ENCODE peak calls at places on chromosomes 7 and 10, in four cellular contexts. T is HepG2, F is GM12878, X is K562. Q is an unnamed sample.

GRCh38 chr10:74039561-74040145 is 41.7 kb downstream of the VCL start:
- DNase-seq in T (no peak), F (no peak), X (peak), Q (peak)

GRCh38 chr7:43204081-43204480 is 91.6 kb downstream of the HECW1 start:
- DNase-seq in T (no peak), F (no peak), X (no peak), Q (peak)

GRCh38 chr10:47259521-47259920 is 40.5 kb upstream of the GDF10 start:
- DNase-seq in T (no peak), F (no peak), X (no peak), Q (no peak)

GRCh38 chr10:102322914-102323313 is 72.6 kb upstream of the NFKB2 start:
- DNase-seq in T (no peak), F (no peak), X (no peak), Q (no peak)

GRCh38 chr10:5628366-5628765 is 38.0 kb downstream of the ASB13 start:
- DNase-seq in T (no peak), F (no peak), X (no peak), Q (peak)

GRCh38 chr10:24465899-24466615 is 257.1 kb downstream of the KIAA1217 start:
- DNase-seq in T (peak), F (peak), X (peak), Q (peak)

GRCh38 chr7:138243430-138243829 is 167.2 kb downstream of the AKR1D1 start:
- DNase-seq in T (peak), F (no peak), X (peak), Q (no peak)

GRCh38 chr10:8844141-8844540 is 789.7 kb downstream of the GATA3 start:
- DNase-seq in T (no peak), F (no peak), X (no peak), Q (no peak)

GRCh38 chr7:159105845-159106614 is 38.6 kb downstream of the VIPR2 start:
- DNase-seq in T (no peak), F (no peak), X (no peak), Q (no peak)

GRCh38 chr7:10070899-10071298 is 902.8 kb upstream of the PHF14 start:
- DNase-seq in T (no peak), F (no peak), X (no peak), Q (no peak)

GRCh38 chr7:39651262-39651661 is 27.9 kb downstream of the RALA start:
- DNase-seq in T (no peak), F (no peak), X (no peak), Q (peak)

GRCh38 chr10:124952123-124952522 is 10.2 kb downstream of the ZRANB1 start:
- DNase-seq in T (no peak), F (no peak), X (no peak), Q (no peak)

GRCh38 chr7:28957064-28957821 is 887 bp downstream of the TRIL start:
- DNase-seq in T (no peak), F (no peak), X (no peak), Q (no peak)

GRCh38 chr7:149011491-149011890 is 16.8 kb downstream of the PDIA4 start:
- DNase-seq in T (no peak), F (no peak), X (no peak), Q (no peak)

GRCh38 chr7:149604521-149604920 is 106.9 kb upstream of the ZNF746 start:
- DNase-seq in T (no peak), F (no peak), X (no peak), Q (peak)

GRCh38 chr10:53063805-53064204 is 291.2 kb upstream of the MBL2 start:
- DNase-seq in T (no peak), F (no peak), X (no peak), Q (no peak)

GRCh38 chr10:119687192-119688032 is 36.2 kb downstream of the BAG3 start:
- DNase-seq in T (peak), F (no peak), X (no peak), Q (no peak)

GRCh38 chr7:26399309-26399610 is 107.6 kb downstream of the SNX10 start:
- DNase-seq in T (no peak), F (no peak), X (peak), Q (peak)

GRCh38 chr7:145009866-145010265 is 174.0 kb upstream of the TPK1 start:
- DNase-seq in T (no peak), F (no peak), X (no peak), Q (no peak)
- TF ChIP-seq MXI1 in T (no peak), F (no peak), X (no peak), Q (no peak)

GRCh38 chr10:18665815-18666558 is 6.8 kb downstream of the ARL5B start:
- DNase-seq in T (peak), F (no peak), X (no peak), Q (peak)
- TF ChIP-seq MXI1 in T (no peak), F (no peak), X (no peak), Q (no peak)

GRCh38 chr7:141788296-141788695 is 1.7 kb upstream of the TAS2R5 start:
- DNase-seq in T (no peak), F (no peak), X (no peak), Q (no peak)

GRCh38 chr7:141789917-141790316 is at the start of gene TAS2R5:
- DNase-seq in T (no peak), F (no peak), X (no peak), Q (no peak)

DNA sequence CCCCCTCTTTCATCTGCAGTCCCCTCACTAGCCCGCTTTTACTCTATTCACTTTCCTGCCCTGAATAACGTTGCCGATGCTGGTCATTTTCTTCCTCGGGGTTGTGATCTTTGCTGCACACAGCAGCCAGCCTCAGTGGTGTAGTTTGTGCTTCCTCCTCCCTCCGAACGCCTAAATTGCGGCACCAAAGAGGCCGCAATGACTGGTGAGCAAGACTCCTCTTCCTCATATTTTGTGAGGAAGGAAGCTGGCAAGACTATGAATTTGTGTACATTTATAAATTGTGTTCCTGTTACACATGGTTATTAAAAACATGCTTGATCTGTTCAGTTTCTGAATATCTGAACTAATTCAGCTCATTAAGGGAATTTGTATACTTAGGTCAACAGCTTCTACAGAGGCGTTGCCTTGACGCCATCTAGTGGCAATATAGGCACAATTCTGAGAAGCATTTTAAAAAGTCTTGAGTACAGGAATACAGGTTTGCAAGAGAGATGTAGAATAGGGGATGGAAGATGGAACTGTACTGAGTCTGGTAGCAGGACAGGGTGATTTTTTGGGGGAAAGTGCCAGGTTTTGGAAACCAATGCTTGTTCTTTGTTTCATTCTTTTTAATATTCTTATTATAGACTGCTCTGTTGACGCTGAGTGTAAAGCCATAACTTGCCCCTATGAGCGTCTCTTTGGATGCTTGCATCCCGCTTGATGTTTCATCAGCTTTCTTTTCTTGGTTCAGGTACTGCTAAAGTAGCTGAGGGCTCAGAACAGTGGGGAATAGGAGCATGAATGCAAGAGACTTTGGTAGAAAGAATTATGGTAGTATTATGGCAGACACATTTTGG is 4.1 kb upstream of the TAS2R5 start:
- DNase-seq in T (peak), F (peak), X (peak), Q (peak)
- TF ChIP-seq MXI1 in T (no peak), F (no peak), X (no peak), Q (no peak)

DNA sequence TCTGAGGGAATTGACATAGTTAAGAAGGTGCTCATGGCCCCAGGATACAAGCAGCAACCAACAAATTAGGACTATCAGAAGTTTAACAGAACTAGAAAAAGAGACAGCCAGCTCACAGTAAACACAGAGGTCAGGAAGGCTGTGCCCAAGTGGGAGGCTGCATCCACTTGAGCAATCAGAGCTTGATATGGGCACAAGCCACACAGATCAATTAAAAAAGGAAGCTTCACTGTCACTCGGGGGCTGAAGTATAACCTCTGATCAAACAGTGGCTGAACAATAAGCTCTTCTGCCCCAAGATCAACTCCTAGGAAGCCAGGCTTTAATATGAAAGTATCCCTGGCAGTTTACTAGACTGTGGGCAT is 40.0 kb downstream of the ZNF438 start:
- DNase-seq in T (no peak), F (no peak), X (no peak), Q (no peak)
- TF ChIP-seq MXI1 in T (no peak), F (no peak), X (no peak), Q (no peak)

GRCh38 chr10:62692085-62692484 is 112.4 kb upstream of the ADO start:
- DNase-seq in T (no peak), F (no peak), X (no peak), Q (no peak)

GRCh38 chr10:62691331-62691730 is 113.2 kb upstream of the ADO start:
- DNase-seq in T (no peak), F (no peak), X (no peak), Q (no peak)

GRCh38 chr10:62689712-62690111 is 114.8 kb upstream of the ADO start:
- DNase-seq in T (no peak), F (no peak), X (no peak), Q (no peak)

GRCh38 chr10:62688971-62689700 is 115.4 kb upstream of the ADO start:
- DNase-seq in T (no peak), F (no peak), X (no peak), Q (no peak)

DNA sequence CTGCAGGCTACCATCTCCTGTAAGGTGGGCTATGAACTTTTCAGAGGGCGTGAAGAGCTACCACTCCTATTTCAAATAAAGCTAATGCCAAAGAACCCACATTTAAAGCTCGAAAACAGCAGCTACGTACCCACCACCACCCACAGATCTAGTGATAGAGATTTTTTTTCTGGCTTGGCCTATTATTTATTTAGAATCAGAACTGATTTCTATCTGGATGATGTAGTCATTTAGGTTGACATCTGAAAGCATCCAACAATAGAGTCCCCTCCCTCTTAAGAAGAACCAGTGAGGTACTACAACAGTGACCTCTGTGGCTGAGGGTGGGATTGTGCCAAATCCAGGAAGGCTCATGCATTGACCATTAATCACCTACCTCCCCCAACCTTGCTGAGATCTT is 113.8 kb upstream of the ADO start:
- DNase-seq in T (no peak), F (no peak), X (no peak), Q (no peak)
- TF ChIP-seq MXI1 in T (no peak), F (no peak), X (no peak), Q (no peak)

GRCh38 chr7:45068236-45069023 is 20.3 kb downstream of the NACAD start:
- DNase-seq in T (no peak), F (no peak), X (no peak), Q (no peak)

GRCh38 chr7:45067582-45067981 is 21.2 kb downstream of the NACAD start:
- DNase-seq in T (no peak), F (no peak), X (no peak), Q (no peak)

GRCh38 chr7:45070254-45070642 is 18.5 kb downstream of the NACAD start:
- DNase-seq in T (no peak), F (no peak), X (no peak), Q (no peak)

GRCh38 chr7:45071528-45071927 is 17.2 kb downstream of the NACAD start:
- DNase-seq in T (no peak), F (no peak), X (no peak), Q (no peak)

DNA sequence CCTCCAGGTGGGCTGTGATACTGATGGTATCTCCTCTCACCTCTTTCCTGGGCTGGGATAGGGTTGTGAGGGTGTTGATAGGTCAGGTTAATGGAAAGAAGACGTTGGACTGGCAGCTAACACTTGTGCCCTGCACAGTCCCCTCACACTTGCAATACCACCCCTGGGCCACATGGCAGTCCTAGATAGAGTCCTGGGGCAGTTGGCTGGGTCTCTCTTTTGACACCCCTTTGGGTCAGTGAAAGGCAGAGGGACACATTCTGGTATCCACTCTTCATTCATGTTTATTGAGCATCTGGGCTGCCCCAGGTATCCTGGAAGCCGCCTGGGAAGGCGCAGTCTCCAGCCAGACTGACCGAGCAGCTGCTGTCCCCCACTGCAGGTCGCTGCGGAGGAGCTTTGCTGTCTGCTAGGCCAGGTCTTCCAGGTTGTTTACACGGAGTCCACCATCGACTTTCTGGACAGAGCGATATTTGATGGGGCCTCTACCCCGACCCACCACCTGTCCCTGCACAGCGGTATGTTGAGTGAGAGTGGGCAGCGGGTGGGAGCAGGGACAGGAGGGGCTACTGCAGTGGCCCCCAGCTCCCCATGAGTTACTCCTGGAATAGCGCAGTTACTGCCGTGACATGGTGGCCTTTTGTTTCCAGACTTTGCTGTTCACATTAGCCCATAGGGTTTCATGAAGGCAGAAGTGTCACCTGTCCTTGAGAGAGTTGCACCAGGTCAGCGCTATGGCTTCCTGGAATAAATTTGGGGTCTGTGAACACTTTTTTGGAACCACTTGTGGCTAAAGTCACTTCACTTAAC is 19.1 kb downstream of the NACAD start:
- DNase-seq in T (no peak), F (no peak), X (no peak), Q (no peak)
- TF ChIP-seq MXI1 in T (no peak), F (no peak), X (no peak), Q (no peak)

GRCh38 chr10:13990918-13991317 is 339.8 kb downstream of the FRMD4A start:
- DNase-seq in T (no peak), F (no peak), X (no peak), Q (peak)
- TF ChIP-seq MXI1 in T (no peak), F (no peak), X (no peak), Q (no peak)

GRCh38 chr7:45456747-45457146 is 117.4 kb upstream of the ADCY1 start:
- DNase-seq in T (no peak), F (no peak), X (no peak), Q (no peak)

GRCh38 chr7:45460379-45460778 is 113.8 kb upstream of the ADCY1 start:
- DNase-seq in T (no peak), F (no peak), X (no peak), Q (no peak)

GRCh38 chr7:45456105-45456504 is 118.1 kb upstream of the ADCY1 start:
- DNase-seq in T (peak), F (no peak), X (no peak), Q (no peak)

GRCh38 chr7:45455662-45456061 is 118.5 kb upstream of the ADCY1 start:
- DNase-seq in T (peak), F (no peak), X (no peak), Q (no peak)

DNA sequence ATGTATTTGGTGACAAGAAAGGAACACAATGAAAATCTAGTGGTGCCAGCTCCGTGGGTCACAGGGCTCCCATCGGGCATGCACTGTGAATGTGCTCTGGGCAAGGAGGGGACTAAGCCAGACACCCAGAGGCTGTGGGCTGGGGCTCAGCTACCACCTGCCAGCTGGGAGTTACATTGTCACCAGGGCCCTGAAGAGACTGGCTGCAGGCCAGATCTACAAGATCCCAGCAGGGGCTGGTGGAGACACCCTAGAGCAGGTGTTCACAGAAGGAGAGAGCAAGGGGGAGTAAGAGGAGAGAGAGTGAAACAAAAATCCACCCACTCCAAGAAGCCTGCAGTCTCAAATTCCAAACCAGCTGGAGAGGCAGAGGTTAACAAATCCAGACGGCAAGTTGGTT is 116.6 kb upstream of the ADCY1 start:
- DNase-seq in T (no peak), F (no peak), X (no peak), Q (no peak)
- TF ChIP-seq MXI1 in T (no peak), F (no peak), X (no peak), Q (no peak)

DNA sequence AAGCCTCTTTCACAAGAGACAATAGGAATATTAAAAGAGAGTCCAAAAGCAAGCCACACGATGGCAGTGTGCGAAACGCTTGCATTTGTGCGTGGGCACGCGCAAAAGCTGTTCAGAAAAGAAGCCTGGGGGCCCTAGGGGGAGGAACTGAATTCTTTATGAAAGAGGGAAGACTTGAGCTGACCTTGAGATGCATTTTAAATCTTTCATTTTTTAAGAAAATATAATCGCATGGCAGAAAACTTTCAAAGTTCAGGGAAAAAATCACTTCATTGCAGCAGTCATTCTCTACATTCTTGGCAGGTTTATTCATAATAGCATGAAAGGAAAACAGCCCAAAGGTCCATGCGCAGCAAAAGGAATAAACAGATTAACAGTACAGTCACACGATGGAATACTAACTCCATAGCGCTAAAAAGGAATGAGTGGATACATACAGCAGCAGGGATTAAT is 206.5 kb upstream of the PRKCQ start:
- DNase-seq in T (no peak), F (no peak), X (peak), Q (peak)
- TF ChIP-seq MXI1 in T (no peak), F (no peak), X (no peak), Q (no peak)

GRCh38 chr10:21811245-21811585 is 192.3 kb downstream of the DNAJC1 start:
- DNase-seq in T (no peak), F (no peak), X (peak), Q (peak)
- TF ChIP-seq MXI1 in T (no peak), F (no peak), X (no peak), Q (no peak)